ENCODE peak calls at places on chromosomes 4 and X, in five cellular contexts. One of them, this sample, is unnamed.

GRCh38 chrX:109350051-109350450 is 131.8 kb downstream of the GUCY2F start:
- DNase-seq in H9: no peak
- DNase-seq in HCT116: no peak
- DNase-seq in astrocyte: no peak
- DNase-seq in MM.1S: no peak
- DNase-seq in this sample: no peak

GRCh38 chrX:48003367-48003757 is 427 bp downstream of the ZNF182 start:
- DNase-seq in astrocyte: no peak
- DNase-seq in MM.1S: no peak
- DNase-seq in H9: no peak
- DNase-seq in HCT116: no peak
- DNase-seq in this sample: no peak

GRCh38 chr4:40613456-40613855 is 16.2 kb downstream of the RBM47 start:
- DNase-seq in HCT116: no peak
- DNase-seq in H9: no peak
- DNase-seq in MM.1S: no peak
- DNase-seq in astrocyte: peak; percentile 94
- DNase-seq in this sample: no peak

GRCh38 chr4:153114771-153115321 is 89.4 kb upstream of the TRIM2 start:
- DNase-seq in astrocyte: peak; percentile 86
- DNase-seq in MM.1S: no peak
- DNase-seq in HCT116: peak; percentile 69
- DNase-seq in H9: no peak
- DNase-seq in this sample: no peak

GRCh38 chrX:107755721-107756120 is 19.9 kb downstream of the TSC22D3 start:
- DNase-seq in astrocyte: no peak
- DNase-seq in MM.1S: no peak
- DNase-seq in H9: no peak
- DNase-seq in HCT116: no peak
- DNase-seq in this sample: no peak

GRCh38 chrX:44572340-44572938 is 29.8 kb upstream of the FUNDC1 start:
- DNase-seq in H9: no peak
- DNase-seq in HCT116: no peak
- DNase-seq in MM.1S: no peak
- DNase-seq in astrocyte: no peak
- DNase-seq in this sample: no peak

GRCh38 chr4:154529737-154530136 is 20.5 kb downstream of the PLRG1 start:
- DNase-seq in MM.1S: no peak
- DNase-seq in H9: no peak
- DNase-seq in astrocyte: peak; percentile 30
- DNase-seq in HCT116: no peak
- DNase-seq in this sample: no peak

GRCh38 chrX:150409964-150410363 is 46.8 kb downstream of the MAMLD1 start:
- DNase-seq in H9: no peak
- DNase-seq in astrocyte: no peak
- DNase-seq in HCT116: no peak
- DNase-seq in MM.1S: no peak
- DNase-seq in this sample: no peak

GRCh38 chr4:25032126-25032525 is 1.4 kb upstream of the LGI2 start:
- DNase-seq in MM.1S: no peak
- DNase-seq in HCT116: no peak
- DNase-seq in astrocyte: peak; percentile 46
- DNase-seq in H9: no peak
- DNase-seq in this sample: no peak

GRCh38 chrX:134693644-134694043 is 35.4 kb upstream of the PLAC1 start:
- DNase-seq in MM.1S: no peak
- DNase-seq in HCT116: no peak
- DNase-seq in astrocyte: no peak
- DNase-seq in H9: no peak
- DNase-seq in this sample: no peak

GRCh38 chrX:134694935-134695334 is 36.7 kb upstream of the PLAC1 start:
- DNase-seq in MM.1S: no peak
- DNase-seq in astrocyte: no peak
- DNase-seq in H9: no peak
- DNase-seq in HCT116: no peak
- DNase-seq in this sample: no peak

GRCh38 chrX:134692990-134693389 is 34.7 kb upstream of the PLAC1 start:
- DNase-seq in MM.1S: no peak
- DNase-seq in HCT116: no peak
- DNase-seq in H9: no peak
- DNase-seq in astrocyte: peak; percentile 79
- DNase-seq in this sample: no peak

GRCh38 chrX:134695999-134696398 is 37.7 kb upstream of the PLAC1 start:
- DNase-seq in H9: no peak
- DNase-seq in HCT116: no peak
- DNase-seq in astrocyte: no peak
- DNase-seq in MM.1S: no peak
- DNase-seq in this sample: no peak

DNA sequence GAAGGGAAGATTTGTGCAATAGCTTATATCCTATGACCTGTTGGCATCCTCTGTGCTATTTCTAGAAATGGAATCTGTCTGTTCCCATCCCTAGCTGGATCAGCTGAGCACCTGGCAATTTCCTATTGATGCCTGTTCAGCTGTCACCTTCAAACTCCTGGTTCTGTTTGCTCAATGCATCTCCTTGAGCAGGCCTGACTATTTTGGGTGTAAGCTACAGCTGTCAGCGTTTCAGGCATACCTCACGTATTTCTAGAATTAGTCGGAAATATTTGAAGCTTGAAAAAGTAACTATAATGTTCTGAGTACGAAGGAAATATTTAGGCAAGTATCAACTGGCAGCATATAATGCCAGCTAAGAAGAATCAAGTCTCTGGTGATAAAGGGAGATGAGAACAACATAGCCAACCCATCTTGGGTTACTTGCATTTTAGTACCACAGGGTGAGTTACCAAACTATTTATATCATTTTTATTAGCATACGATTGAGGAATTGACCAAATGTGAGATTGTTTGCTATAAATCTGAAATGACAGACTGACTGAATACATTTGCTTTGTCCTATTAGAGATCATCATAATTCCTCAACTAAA is 36.2 kb upstream of the PLAC1 start:
- DNase-seq in MM.1S: no peak
- DNase-seq in H9: no peak
- DNase-seq in astrocyte: no peak
- DNase-seq in HCT116: no peak
- DNase-seq in this sample: no peak
- H3K9ac ChIP-seq in MM.1S: no peak overlapping the region
- H3K9ac ChIP-seq in H9: no peak overlapping the region
- H3K9ac ChIP-seq in astrocyte: no peak overlapping the region
- H3K9ac ChIP-seq in HCT116: no peak overlapping the region
- H3K9ac ChIP-seq in this sample: no peak overlapping the region

DNA sequence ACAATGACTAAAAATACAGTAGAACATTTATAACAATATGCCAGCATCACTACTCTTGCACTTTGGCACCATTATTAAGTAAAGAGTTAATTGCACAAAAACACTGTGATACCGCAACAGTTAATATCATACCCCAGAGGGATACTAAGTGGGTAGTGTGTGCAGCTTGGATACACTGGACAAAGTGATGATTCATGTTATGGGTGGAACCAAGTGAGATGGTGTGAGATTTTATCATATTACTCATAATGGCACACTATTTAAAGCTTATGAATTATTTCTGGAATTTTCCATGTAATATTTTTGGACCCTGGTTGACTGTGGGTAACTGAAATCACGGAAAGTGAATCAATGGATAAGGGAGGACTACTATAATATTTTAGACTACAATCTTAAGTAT is 265.3 kb downstream of the PCDH18 start:
- DNase-seq in astrocyte: peak; percentile 76
- DNase-seq in H9: no peak
- DNase-seq in HCT116: no peak
- DNase-seq in MM.1S: no peak
- DNase-seq in this sample: no peak
- H3K9ac ChIP-seq in astrocyte: no peak overlapping the region
- H3K9ac ChIP-seq in H9: no peak overlapping the region
- H3K9ac ChIP-seq in HCT116: no peak overlapping the region
- H3K9ac ChIP-seq in MM.1S: no peak overlapping the region
- H3K9ac ChIP-seq in this sample: no peak overlapping the region

GRCh38 chr4:172675232-172675631 is 493.4 kb upstream of the GALNT7 start:
- DNase-seq in MM.1S: no peak
- DNase-seq in H9: no peak
- DNase-seq in HCT116: no peak
- DNase-seq in astrocyte: no peak
- DNase-seq in this sample: no peak
- H3K9ac ChIP-seq in MM.1S: no peak overlapping the region
- H3K9ac ChIP-seq in H9: no peak overlapping the region
- H3K9ac ChIP-seq in HCT116: no peak overlapping the region
- H3K9ac ChIP-seq in astrocyte: no peak overlapping the region
- H3K9ac ChIP-seq in this sample: no peak overlapping the region

GRCh38 chrX:30573125-30573524 is 4.4 kb downstream of the TASL start:
- DNase-seq in astrocyte: no peak
- DNase-seq in MM.1S: no peak
- DNase-seq in H9: no peak
- DNase-seq in HCT116: no peak
- DNase-seq in this sample: no peak
- H3K9ac ChIP-seq in astrocyte: no peak overlapping the region
- H3K9ac ChIP-seq in MM.1S: peak overlapping the region; percentile 61
- H3K9ac ChIP-seq in H9: no peak overlapping the region
- H3K9ac ChIP-seq in HCT116: no peak overlapping the region
- H3K9ac ChIP-seq in this sample: no peak overlapping the region

GRCh38 chrX:49877397-49878101 is 1.7 kb upstream of the USP27X start:
- DNase-seq in H9: no peak
- DNase-seq in HCT116: no peak
- DNase-seq in astrocyte: no peak
- DNase-seq in MM.1S: no peak
- DNase-seq in this sample: no peak

GRCh38 chrX:49880668-49881067 is 1.4 kb downstream of the USP27X start:
- DNase-seq in astrocyte: no peak
- DNase-seq in H9: no peak
- DNase-seq in HCT116: no peak
- DNase-seq in MM.1S: no peak
- DNase-seq in this sample: no peak

GRCh38 chrX:49878128-49878833 is 1.0 kb upstream of the USP27X start:
- DNase-seq in H9: no peak
- DNase-seq in HCT116: no peak
- DNase-seq in astrocyte: no peak
- DNase-seq in MM.1S: no peak
- DNase-seq in this sample: peak; percentile 3

GRCh38 chrX:49878834-49879655 is at the start of gene USP27X:
- DNase-seq in HCT116: peak; percentile 59
- DNase-seq in astrocyte: peak; percentile 73
- DNase-seq in H9: peak; percentile 72
- DNase-seq in MM.1S: peak; percentile 81
- DNase-seq in this sample: peak; percentile 64

GRCh38 chrX:49879656-49880277 is 483 bp downstream of the USP27X start:
- DNase-seq in astrocyte: no peak
- DNase-seq in MM.1S: no peak
- DNase-seq in HCT116: no peak
- DNase-seq in H9: no peak
- DNase-seq in this sample: no peak
- H3K9ac ChIP-seq in astrocyte: peak overlapping the region; percentile 64
- H3K9ac ChIP-seq in MM.1S: no peak overlapping the region
- H3K9ac ChIP-seq in HCT116: peak overlapping the region; percentile 47
- H3K9ac ChIP-seq in H9: peak overlapping the region; percentile 21
- H3K9ac ChIP-seq in this sample: peak overlapping the region; percentile 17

DNA sequence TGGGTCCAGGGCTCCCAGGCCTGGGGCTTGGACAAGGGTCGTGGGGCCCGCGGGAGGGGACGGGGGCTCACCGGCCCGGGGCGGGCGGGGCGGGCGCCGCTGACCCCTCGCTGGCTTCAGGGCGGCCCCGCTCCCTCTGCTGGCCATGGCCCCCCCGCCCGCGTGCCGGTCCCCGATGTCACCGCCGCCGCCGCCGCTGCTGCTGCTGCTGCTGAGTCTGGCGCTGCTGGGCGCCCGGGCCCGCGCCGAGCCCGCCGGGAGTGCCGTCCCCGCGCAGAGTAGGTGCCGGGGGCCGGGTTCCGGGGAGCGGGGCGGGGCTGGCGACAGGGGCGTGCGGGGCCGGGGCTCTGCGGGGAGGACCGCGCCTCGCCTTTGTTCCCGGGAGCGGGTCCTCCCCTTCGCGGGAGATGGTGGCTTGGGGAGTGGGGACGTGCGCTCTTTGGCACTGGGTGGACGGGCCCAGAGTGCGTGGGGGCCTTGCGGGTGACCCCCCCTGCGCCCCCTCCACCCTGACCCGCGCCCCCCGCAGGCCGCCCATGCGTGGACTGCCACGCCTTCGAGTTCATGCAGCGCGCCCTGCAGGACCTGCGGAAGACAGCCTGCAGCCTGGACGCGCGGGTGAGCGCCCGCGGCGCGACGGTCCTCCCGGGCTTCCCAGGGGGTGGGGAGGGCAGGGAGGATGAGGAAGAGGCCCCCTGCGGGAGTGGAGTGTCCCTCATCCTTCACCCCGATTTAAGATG is 16.8 kb upstream of the NAT8L start:
- DNase-seq in astrocyte: no peak
- DNase-seq in H9: peak; percentile 39
- DNase-seq in MM.1S: peak; percentile 38
- DNase-seq in HCT116: no peak
- DNase-seq in this sample: no peak
- H3K9ac ChIP-seq in astrocyte: peak overlapping the region; percentile 59
- H3K9ac ChIP-seq in H9: no peak overlapping the region
- H3K9ac ChIP-seq in MM.1S: peak overlapping the region; percentile 49
- H3K9ac ChIP-seq in HCT116: peak overlapping the region; percentile 70
- H3K9ac ChIP-seq in this sample: peak overlapping the region; percentile 77

DNA sequence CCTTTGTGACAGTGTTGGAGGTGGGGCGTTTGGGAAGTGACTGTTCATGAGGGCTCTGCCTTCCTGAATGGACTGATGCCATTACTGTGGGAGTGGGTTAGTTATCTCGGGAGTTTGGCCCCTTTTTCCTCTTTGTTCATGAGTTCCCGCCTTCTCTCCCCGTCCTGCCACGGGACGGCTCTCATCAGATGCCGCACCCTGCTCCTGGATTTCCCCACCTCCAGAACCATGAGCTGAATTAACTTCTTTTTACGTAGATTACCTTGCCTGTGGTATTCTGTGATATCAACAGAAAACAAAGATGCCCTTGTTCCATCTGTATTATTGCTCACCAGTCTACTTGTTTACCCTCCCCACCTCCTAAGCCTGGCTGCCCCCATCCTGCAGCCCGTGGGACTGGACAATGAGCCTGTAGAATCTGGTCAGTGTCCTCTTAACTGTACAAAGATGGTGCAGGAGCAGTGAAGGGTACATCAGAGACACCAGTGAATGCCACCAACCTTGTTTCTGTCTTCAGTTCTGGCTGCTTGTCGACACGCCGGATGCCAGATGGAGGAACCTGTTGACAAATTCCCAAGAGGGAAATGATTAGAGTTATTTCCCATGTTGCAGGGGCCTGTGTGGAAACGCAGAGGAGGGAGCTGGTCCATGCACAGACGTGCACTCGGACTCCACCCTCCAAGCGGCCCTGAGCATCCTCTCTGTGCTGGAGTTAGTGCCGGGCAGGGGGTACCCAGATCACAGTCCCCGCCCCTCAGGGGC is 104.7 kb downstream of the ABLIM2 start:
- DNase-seq in MM.1S: no peak
- DNase-seq in HCT116: no peak
- DNase-seq in H9: no peak
- DNase-seq in astrocyte: no peak
- DNase-seq in this sample: no peak
- H3K9ac ChIP-seq in MM.1S: no peak overlapping the region
- H3K9ac ChIP-seq in HCT116: no peak overlapping the region
- H3K9ac ChIP-seq in H9: no peak overlapping the region
- H3K9ac ChIP-seq in astrocyte: no peak overlapping the region
- H3K9ac ChIP-seq in this sample: no peak overlapping the region